ENCODE peak calls at places on chromosomes 3 and 15, in four cellular contexts. S, M, R and B are unnamed samples.

GRCh38 chr15:44501768-44502366 is 35.1 kb upstream of the EIF3J start:
- DNase-seq in R (no peak), M (peak; percentile 16), S (peak; percentile 41), B (peak; percentile 69)

GRCh38 chr15:91936182-91936775 is 82.8 kb downstream of the SLCO3A1 start:
- DNase-seq in M (no peak), R (no peak), S (peak; percentile 8), B (no peak)

GRCh38 chr3:139537325-139537724 is 2.2 kb downstream of the RBP1 start:
- DNase-seq in R (peak; percentile 57), S (no peak), M (no peak), B (no peak)

GRCh38 chr15:76217029-76217866 is 94.0 kb downstream of the ETFA start:
- DNase-seq in R (peak; percentile 20), S (no peak), M (no peak), B (no peak)

GRCh38 chr3:172622916-172623700 is 87.8 kb downstream of the NCEH1 start:
- DNase-seq in M (no peak), R (no peak), S (peak; percentile 39), B (peak; percentile 61)

GRCh38 chr15:57158589-57158988 is 217.7 kb upstream of the CGNL1 start:
- DNase-seq in M (no peak), S (no peak), R (no peak), B (no peak)

GRCh38 chr3:171753025-171753472 is 57.2 kb downstream of the PLD1 start:
- DNase-seq in M (no peak), S (no peak), R (no peak), B (no peak)

GRCh38 chr15:80204231-80204630 is 47.8 kb downstream of the CTXND1 start:
- DNase-seq in M (no peak), S (no peak), R (no peak), B (no peak)

GRCh38 chr3:138180375-138181029 is 5.8 kb upstream of the DBR1 start:
- DNase-seq in M (no peak), R (peak; percentile 57), S (peak; percentile 51), B (peak; percentile 79)

GRCh38 chr3:16290827-16291196 is 25.8 kb downstream of the OXNAD1 start:
- DNase-seq in R (no peak), S (peak; percentile 78), M (no peak), B (peak; percentile 86)

GRCh38 chr15:62874933-62875625 is 167.5 kb upstream of the TPM1 start:
- DNase-seq in S (no peak), R (no peak), M (no peak), B (no peak)

GRCh38 chr15:31300208-31300661 is 26.4 kb upstream of the KLF13 start:
- DNase-seq in M (no peak), R (no peak), S (no peak), B (no peak)

GRCh38 chr3:129971368-129972052 is 3.0 kb upstream of the TRH start:
- DNase-seq in S (no peak), M (no peak), R (no peak), B (no peak)